ENCODE peak calls at places on chromosomes 3 and 15, in ten cellular contexts. One of them, this sample, is unnamed.
A peak's percentile ranks its signal among the peaks of the same experiment; 100 is the strongest.

GRCh38 chr3:59895972-59896371 is 846.1 kb upstream of the CFAP20DC start:
- DNase-seq in astrocyte of the spinal cord: no peak
- DNase-seq in NCI-H69: no peak
- DNase-seq in kidney glomerular epithelial cell: no peak
- DNase-seq in Caki2: no peak
- DNase-seq in T-helper 9 cell: no peak
- DNase-seq in stimulated activated CD8-positive, alpha-beta memory T cell treated with anti-CD3 and anti-CD28 coated beads, Interleukin-2, amount 100 ng/mL, for 1 hour: no peak
- DNase-seq in AG20443: no peak
- DNase-seq in GDM1: no peak
- DNase-seq in activated CD4-positive, alpha-beta T cell treated with anti-CD3 and anti-CD28 coated beads for 24 hours: no peak
- DNase-seq in this sample: no peak

GRCh38 chr15:85099195-85099803 is 117.6 kb downstream of the PDE8A start:
- DNase-seq in astrocyte of the spinal cord: no peak
- DNase-seq in NCI-H69: no peak
- DNase-seq in kidney glomerular epithelial cell: no peak
- DNase-seq in Caki2: no peak
- DNase-seq in T-helper 9 cell: no peak
- DNase-seq in stimulated activated CD8-positive, alpha-beta memory T cell treated with anti-CD3 and anti-CD28 coated beads, Interleukin-2, amount 100 ng/mL, for 1 hour: no peak
- DNase-seq in AG20443: no peak
- DNase-seq in GDM1: no peak
- DNase-seq in activated CD4-positive, alpha-beta T cell treated with anti-CD3 and anti-CD28 coated beads for 24 hours: no peak
- DNase-seq in this sample: no peak

GRCh38 chr3:67875338-67875737 is 220.9 kb upstream of the SUCLG2 start:
- DNase-seq in astrocyte of the spinal cord: peak; percentile 14
- DNase-seq in NCI-H69: no peak
- DNase-seq in kidney glomerular epithelial cell: no peak
- DNase-seq in Caki2: no peak
- DNase-seq in T-helper 9 cell: no peak
- DNase-seq in stimulated activated CD8-positive, alpha-beta memory T cell treated with anti-CD3 and anti-CD28 coated beads, Interleukin-2, amount 100 ng/mL, for 1 hour: no peak
- DNase-seq in AG20443: no peak
- DNase-seq in GDM1: no peak
- DNase-seq in activated CD4-positive, alpha-beta T cell treated with anti-CD3 and anti-CD28 coated beads for 24 hours: no peak
- DNase-seq in this sample: no peak

GRCh38 chr15:36432162-36432561 is 147.3 kb upstream of the CDIN1 start:
- DNase-seq in astrocyte of the spinal cord: peak; percentile 93
- DNase-seq in NCI-H69: peak; percentile 39
- DNase-seq in kidney glomerular epithelial cell: peak; percentile 37
- DNase-seq in Caki2: peak; percentile 84
- DNase-seq in T-helper 9 cell: no peak
- DNase-seq in stimulated activated CD8-positive, alpha-beta memory T cell treated with anti-CD3 and anti-CD28 coated beads, Interleukin-2, amount 100 ng/mL, for 1 hour: no peak
- DNase-seq in AG20443: peak; percentile 12
- DNase-seq in GDM1: no peak
- DNase-seq in activated CD4-positive, alpha-beta T cell treated with anti-CD3 and anti-CD28 coated beads for 24 hours: no peak
- DNase-seq in this sample: peak; percentile 83

GRCh38 chr3:196655496-196655895 is 16.0 kb downstream of the NRROS start:
- DNase-seq in astrocyte of the spinal cord: no peak
- DNase-seq in NCI-H69: no peak
- DNase-seq in kidney glomerular epithelial cell: no peak
- DNase-seq in Caki2: no peak
- DNase-seq in T-helper 9 cell: no peak
- DNase-seq in stimulated activated CD8-positive, alpha-beta memory T cell treated with anti-CD3 and anti-CD28 coated beads, Interleukin-2, amount 100 ng/mL, for 1 hour: no peak
- DNase-seq in AG20443: no peak
- DNase-seq in GDM1: no peak
- DNase-seq in activated CD4-positive, alpha-beta T cell treated with anti-CD3 and anti-CD28 coated beads for 24 hours: no peak
- DNase-seq in this sample: no peak

GRCh38 chr3:20462226-20462625 is 276.2 kb upstream of the SGO1 start:
- DNase-seq in astrocyte of the spinal cord: peak; percentile 17
- DNase-seq in NCI-H69: no peak
- DNase-seq in kidney glomerular epithelial cell: peak; percentile 0
- DNase-seq in Caki2: no peak
- DNase-seq in T-helper 9 cell: no peak
- DNase-seq in stimulated activated CD8-positive, alpha-beta memory T cell treated with anti-CD3 and anti-CD28 coated beads, Interleukin-2, amount 100 ng/mL, for 1 hour: no peak
- DNase-seq in AG20443: no peak
- DNase-seq in GDM1: no peak
- DNase-seq in activated CD4-positive, alpha-beta T cell treated with anti-CD3 and anti-CD28 coated beads for 24 hours: no peak
- DNase-seq in this sample: no peak

GRCh38 chr3:46405301-46406079 is 1.4 kb downstream of the CCR5AS start:
- DNase-seq in astrocyte of the spinal cord: no peak
- DNase-seq in NCI-H69: peak; percentile 27
- DNase-seq in kidney glomerular epithelial cell: peak; percentile 39
- DNase-seq in Caki2: peak; percentile 58
- DNase-seq in T-helper 9 cell: no peak
- DNase-seq in stimulated activated CD8-positive, alpha-beta memory T cell treated with anti-CD3 and anti-CD28 coated beads, Interleukin-2, amount 100 ng/mL, for 1 hour: no peak
- DNase-seq in AG20443: no peak
- DNase-seq in GDM1: no peak
- DNase-seq in activated CD4-positive, alpha-beta T cell treated with anti-CD3 and anti-CD28 coated beads for 24 hours: no peak
- DNase-seq in this sample: no peak

GRCh38 chr3:52187576-52187975 is 10.4 kb upstream of the ALAS1 start:
- DNase-seq in astrocyte of the spinal cord: no peak
- DNase-seq in NCI-H69: no peak
- DNase-seq in kidney glomerular epithelial cell: no peak
- DNase-seq in Caki2: no peak
- DNase-seq in T-helper 9 cell: no peak
- DNase-seq in stimulated activated CD8-positive, alpha-beta memory T cell treated with anti-CD3 and anti-CD28 coated beads, Interleukin-2, amount 100 ng/mL, for 1 hour: no peak
- DNase-seq in AG20443: no peak
- DNase-seq in GDM1: no peak
- DNase-seq in activated CD4-positive, alpha-beta T cell treated with anti-CD3 and anti-CD28 coated beads for 24 hours: no peak
- DNase-seq in this sample: no peak

GRCh38 chr3:87900061-87900460 is 158.7 kb downstream of the CGGBP1 start:
- DNase-seq in astrocyte of the spinal cord: no peak
- DNase-seq in NCI-H69: no peak
- DNase-seq in kidney glomerular epithelial cell: no peak
- DNase-seq in Caki2: no peak
- DNase-seq in T-helper 9 cell: no peak
- DNase-seq in stimulated activated CD8-positive, alpha-beta memory T cell treated with anti-CD3 and anti-CD28 coated beads, Interleukin-2, amount 100 ng/mL, for 1 hour: no peak
- DNase-seq in AG20443: peak; percentile 5
- DNase-seq in GDM1: no peak
- DNase-seq in activated CD4-positive, alpha-beta T cell treated with anti-CD3 and anti-CD28 coated beads for 24 hours: no peak
- DNase-seq in this sample: no peak

GRCh38 chr15:67079361-67079760 is 14.0 kb downstream of the SMAD3 start:
- DNase-seq in astrocyte of the spinal cord: no peak
- DNase-seq in NCI-H69: no peak
- DNase-seq in kidney glomerular epithelial cell: no peak
- DNase-seq in Caki2: no peak
- DNase-seq in T-helper 9 cell: no peak
- DNase-seq in stimulated activated CD8-positive, alpha-beta memory T cell treated with anti-CD3 and anti-CD28 coated beads, Interleukin-2, amount 100 ng/mL, for 1 hour: no peak
- DNase-seq in AG20443: no peak
- DNase-seq in GDM1: no peak
- DNase-seq in activated CD4-positive, alpha-beta T cell treated with anti-CD3 and anti-CD28 coated beads for 24 hours: no peak
- DNase-seq in this sample: no peak

GRCh38 chr3:141797167-141797773 is 34.1 kb downstream of the GRK7 start:
- DNase-seq in astrocyte of the spinal cord: peak; percentile 71
- DNase-seq in NCI-H69: peak; percentile 6
- DNase-seq in kidney glomerular epithelial cell: peak; percentile 53
- DNase-seq in Caki2: no peak
- DNase-seq in T-helper 9 cell: peak; percentile 19
- DNase-seq in stimulated activated CD8-positive, alpha-beta memory T cell treated with anti-CD3 and anti-CD28 coated beads, Interleukin-2, amount 100 ng/mL, for 1 hour: no peak
- DNase-seq in AG20443: peak; percentile 71
- DNase-seq in GDM1: peak; percentile 78
- DNase-seq in activated CD4-positive, alpha-beta T cell treated with anti-CD3 and anti-CD28 coated beads for 24 hours: peak; percentile 11
- DNase-seq in this sample: no peak

GRCh38 chr3:50341537-50341936 is 901 bp upstream of the RASSF1 start:
- DNase-seq in astrocyte of the spinal cord: no peak
- DNase-seq in NCI-H69: no peak
- DNase-seq in kidney glomerular epithelial cell: no peak
- DNase-seq in Caki2: no peak
- DNase-seq in T-helper 9 cell: no peak
- DNase-seq in stimulated activated CD8-positive, alpha-beta memory T cell treated with anti-CD3 and anti-CD28 coated beads, Interleukin-2, amount 100 ng/mL, for 1 hour: no peak
- DNase-seq in AG20443: no peak
- DNase-seq in GDM1: no peak
- DNase-seq in activated CD4-positive, alpha-beta T cell treated with anti-CD3 and anti-CD28 coated beads for 24 hours: no peak
- DNase-seq in this sample: no peak

GRCh38 chr3:171833775-171834460 is 9.2 kb upstream of the TMEM212 start:
- DNase-seq in astrocyte of the spinal cord: peak; percentile 56
- DNase-seq in NCI-H69: peak; percentile 53
- DNase-seq in kidney glomerular epithelial cell: peak; percentile 55
- DNase-seq in Caki2: peak; percentile 45
- DNase-seq in T-helper 9 cell: no peak
- DNase-seq in stimulated activated CD8-positive, alpha-beta memory T cell treated with anti-CD3 and anti-CD28 coated beads, Interleukin-2, amount 100 ng/mL, for 1 hour: no peak
- DNase-seq in AG20443: peak; percentile 18
- DNase-seq in GDM1: no peak
- DNase-seq in activated CD4-positive, alpha-beta T cell treated with anti-CD3 and anti-CD28 coated beads for 24 hours: no peak
- DNase-seq in this sample: peak; percentile 47

GRCh38 chr15:34616613-34617012 is 33.2 kb upstream of the GOLGA8B start:
- DNase-seq in astrocyte of the spinal cord: peak; percentile 40
- DNase-seq in NCI-H69: peak; percentile 63
- DNase-seq in kidney glomerular epithelial cell: peak; percentile 39
- DNase-seq in Caki2: no peak
- DNase-seq in T-helper 9 cell: no peak
- DNase-seq in stimulated activated CD8-positive, alpha-beta memory T cell treated with anti-CD3 and anti-CD28 coated beads, Interleukin-2, amount 100 ng/mL, for 1 hour: no peak
- DNase-seq in AG20443: peak; percentile 45
- DNase-seq in GDM1: no peak
- DNase-seq in activated CD4-positive, alpha-beta T cell treated with anti-CD3 and anti-CD28 coated beads for 24 hours: no peak
- DNase-seq in this sample: peak; percentile 7

GRCh38 chr3:41462103-41462691 is 262.9 kb downstream of the CTNNB1 start:
- DNase-seq in astrocyte of the spinal cord: no peak
- DNase-seq in NCI-H69: peak; percentile 38
- DNase-seq in kidney glomerular epithelial cell: no peak
- DNase-seq in Caki2: no peak
- DNase-seq in T-helper 9 cell: no peak
- DNase-seq in stimulated activated CD8-positive, alpha-beta memory T cell treated with anti-CD3 and anti-CD28 coated beads, Interleukin-2, amount 100 ng/mL, for 1 hour: no peak
- DNase-seq in AG20443: no peak
- DNase-seq in GDM1: no peak
- DNase-seq in activated CD4-positive, alpha-beta T cell treated with anti-CD3 and anti-CD28 coated beads for 24 hours: no peak
- DNase-seq in this sample: no peak

GRCh38 chr3:73813291-73813977 is 188.7 kb upstream of the PDZRN3 start:
- DNase-seq in astrocyte of the spinal cord: peak; percentile 36
- DNase-seq in NCI-H69: peak; percentile 82
- DNase-seq in kidney glomerular epithelial cell: no peak
- DNase-seq in Caki2: no peak
- DNase-seq in T-helper 9 cell: no peak
- DNase-seq in stimulated activated CD8-positive, alpha-beta memory T cell treated with anti-CD3 and anti-CD28 coated beads, Interleukin-2, amount 100 ng/mL, for 1 hour: no peak
- DNase-seq in AG20443: no peak
- DNase-seq in GDM1: no peak
- DNase-seq in activated CD4-positive, alpha-beta T cell treated with anti-CD3 and anti-CD28 coated beads for 24 hours: no peak
- DNase-seq in this sample: no peak

GRCh38 chr3:156160653-156161052 is 40.3 kb downstream of the KCNAB1 start:
- DNase-seq in astrocyte of the spinal cord: peak; percentile 7
- DNase-seq in NCI-H69: peak; percentile 58
- DNase-seq in kidney glomerular epithelial cell: peak; percentile 56
- DNase-seq in Caki2: no peak
- DNase-seq in T-helper 9 cell: no peak
- DNase-seq in stimulated activated CD8-positive, alpha-beta memory T cell treated with anti-CD3 and anti-CD28 coated beads, Interleukin-2, amount 100 ng/mL, for 1 hour: no peak
- DNase-seq in AG20443: no peak
- DNase-seq in GDM1: no peak
- DNase-seq in activated CD4-positive, alpha-beta T cell treated with anti-CD3 and anti-CD28 coated beads for 24 hours: no peak
- DNase-seq in this sample: no peak

GRCh38 chr15:100249096-100249815 is 92.5 kb downstream of the ADAMTS17 start:
- DNase-seq in astrocyte of the spinal cord: no peak
- DNase-seq in NCI-H69: no peak
- DNase-seq in kidney glomerular epithelial cell: no peak
- DNase-seq in Caki2: no peak
- DNase-seq in T-helper 9 cell: no peak
- DNase-seq in stimulated activated CD8-positive, alpha-beta memory T cell treated with anti-CD3 and anti-CD28 coated beads, Interleukin-2, amount 100 ng/mL, for 1 hour: no peak
- DNase-seq in AG20443: no peak
- DNase-seq in GDM1: no peak
- DNase-seq in activated CD4-positive, alpha-beta T cell treated with anti-CD3 and anti-CD28 coated beads for 24 hours: no peak
- DNase-seq in this sample: no peak

GRCh38 chr3:30605706-30606300 is 598 bp upstream of the TGFBR2 start:
- DNase-seq in astrocyte of the spinal cord: no peak
- DNase-seq in NCI-H69: peak; percentile 4
- DNase-seq in kidney glomerular epithelial cell: no peak
- DNase-seq in Caki2: no peak
- DNase-seq in T-helper 9 cell: no peak
- DNase-seq in stimulated activated CD8-positive, alpha-beta memory T cell treated with anti-CD3 and anti-CD28 coated beads, Interleukin-2, amount 100 ng/mL, for 1 hour: no peak
- DNase-seq in AG20443: no peak
- DNase-seq in GDM1: no peak
- DNase-seq in activated CD4-positive, alpha-beta T cell treated with anti-CD3 and anti-CD28 coated beads for 24 hours: no peak
- DNase-seq in this sample: no peak

GRCh38 chr3:52527732-52528595 is 5.7 kb downstream of the NT5DC2 start:
- DNase-seq in astrocyte of the spinal cord: no peak
- DNase-seq in NCI-H69: no peak
- DNase-seq in kidney glomerular epithelial cell: no peak
- DNase-seq in Caki2: no peak
- DNase-seq in T-helper 9 cell: no peak
- DNase-seq in stimulated activated CD8-positive, alpha-beta memory T cell treated with anti-CD3 and anti-CD28 coated beads, Interleukin-2, amount 100 ng/mL, for 1 hour: no peak
- DNase-seq in AG20443: no peak
- DNase-seq in GDM1: no peak
- DNase-seq in activated CD4-positive, alpha-beta T cell treated with anti-CD3 and anti-CD28 coated beads for 24 hours: no peak
- DNase-seq in this sample: no peak

GRCh38 chr3:134956844-134957243 is 161.8 kb downstream of the EPHB1 start:
- DNase-seq in astrocyte of the spinal cord: no peak
- DNase-seq in NCI-H69: no peak
- DNase-seq in kidney glomerular epithelial cell: no peak
- DNase-seq in Caki2: no peak
- DNase-seq in T-helper 9 cell: no peak
- DNase-seq in stimulated activated CD8-positive, alpha-beta memory T cell treated with anti-CD3 and anti-CD28 coated beads, Interleukin-2, amount 100 ng/mL, for 1 hour: no peak
- DNase-seq in AG20443: no peak
- DNase-seq in GDM1: no peak
- DNase-seq in activated CD4-positive, alpha-beta T cell treated with anti-CD3 and anti-CD28 coated beads for 24 hours: no peak
- DNase-seq in this sample: no peak